ENCODE peak calls at places on chromosomes 4 and X, in six cellular contexts. G is iris pigment epithelial cell; V is sciatic nerve; R is stimulated activated naive CD4-positive, alpha-beta T cell; S is HFFc6; A is GM12865. J is an unnamed sample.

GRCh38 chr4:173380987-173381386 is 10.2 kb downstream of the SAP30 start:
- DNase-seq in G (no peak), V (no peak), R (no peak), S (no peak), A (no peak), J (no peak)

GRCh38 chr4:118872181-118872580 is 16.5 kb upstream of the SYNPO2 start:
- DNase-seq in G (no peak), V (no peak), R (no peak), S (no peak), A (no peak), J (no peak)

GRCh38 chrX:38879631-38880220 is 78.5 kb downstream of the MID1IP1 start:
- DNase-seq in G (no peak), V (no peak), R (no peak), S (no peak), A (peak), J (no peak)

GRCh38 chr4:143771269-143771668 is 70.8 kb upstream of the FREM3 start:
- DNase-seq in G (no peak), V (no peak), R (no peak), S (no peak), A (no peak), J (no peak)

GRCh38 chrX:53440631-53441517 is 6.7 kb upstream of the HSD17B10 start:
- DNase-seq in G (peak), V (peak), R (no peak), S (peak), A (no peak), J (no peak)

GRCh38 chrX:99383786-99384185 is 1026.3 kb downstream of the PCDH19 start:
- DNase-seq in G (no peak), V (no peak), R (no peak), S (no peak), A (no peak), J (no peak)

GRCh38 chrX:76428243-76429130 is 977 bp downstream of the MAGEE1 start:
- DNase-seq in G (no peak), V (peak), R (peak), S (no peak), A (peak), J (no peak)

GRCh38 chr4:32117696-32118095 is 1397.5 kb downstream of the PCDH7 start:
- DNase-seq in G (no peak), V (no peak), R (no peak), S (no peak), A (no peak), J (no peak)

GRCh38 chr4:75702919-75703411 is 21.4 kb upstream of the USO1 start:
- DNase-seq in G (no peak), V (no peak), R (no peak), S (no peak), A (no peak), J (no peak)

GRCh38 chrX:54029543-54030143 is 14.6 kb downstream of the PHF8 start:
- DNase-seq in G (no peak), V (no peak), R (no peak), S (no peak), A (no peak), J (no peak)

GRCh38 chr4:80201326-80202151 is 4.2 kb downstream of the PRDM8 start:
- DNase-seq in G (peak), V (peak), R (no peak), S (peak), A (peak), J (no peak)

GRCh38 chr4:13700196-13701140 is 72.9 kb upstream of the BOD1L1 start:
- DNase-seq in G (peak), V (no peak), R (no peak), S (peak), A (no peak), J (peak)

GRCh38 chr4:71187399-71188196 is 151.2 kb upstream of the SLC4A4 start:
- DNase-seq in G (peak), V (peak), R (no peak), S (peak), A (no peak), J (no peak)

GRCh38 chr4:53813991-53814390 is 222.7 kb upstream of the LNX1 start:
- DNase-seq in G (no peak), V (no peak), R (no peak), S (peak), A (no peak), J (no peak)